ENCODE peak calls at places on chromosomes 11 and 22, in six cellular contexts. One of them, this sample, is unnamed.
A peak's percentile ranks its signal among the peaks of the same experiment; 100 is the strongest.

GRCh38 chr11:43282607-43283440 is 29.0 kb upstream of the API5 start:
- DNase-seq in activated T-cell treated with anti-CD3 and anti-CD28 coated beads, Interleukin-2, amount 50 U/mL, for 4 hours: peak; percentile 19
- DNase-seq in astrocyte of the cerebellum: no peak
- DNase-seq in GDM1: no peak
- DNase-seq in HAP-1: peak; percentile 71
- DNase-seq in activated CD4-positive, alpha-beta T cell treated with anti-CD3 and anti-CD28 coated beads, Interleukin-2, amount 10 ng/mL, durations not matched to agents 7 days and 5 days: peak; percentile 45
- DNase-seq in this sample: peak; percentile 61

GRCh38 chr11:625636-626319 is 1.0 kb upstream of the CDHR5 start:
- DNase-seq in activated CD4-positive, alpha-beta T cell treated with anti-CD3 and anti-CD28 coated beads, Interleukin-2, amount 10 ng/mL, durations not matched to agents 7 days and 5 days: no peak
- DNase-seq in astrocyte of the cerebellum: no peak
- DNase-seq in activated T-cell treated with anti-CD3 and anti-CD28 coated beads, Interleukin-2, amount 50 U/mL, for 4 hours: no peak
- DNase-seq in HAP-1: no peak
- DNase-seq in GDM1: no peak
- DNase-seq in this sample: no peak

GRCh38 chr11:26553182-26553581 is 18.9 kb downstream of the MUC15 start:
- DNase-seq in activated T-cell treated with anti-CD3 and anti-CD28 coated beads, Interleukin-2, amount 50 U/mL, for 4 hours: no peak
- DNase-seq in astrocyte of the cerebellum: no peak
- DNase-seq in GDM1: no peak
- DNase-seq in HAP-1: no peak
- DNase-seq in activated CD4-positive, alpha-beta T cell treated with anti-CD3 and anti-CD28 coated beads, Interleukin-2, amount 10 ng/mL, durations not matched to agents 7 days and 5 days: no peak
- DNase-seq in this sample: no peak

GRCh38 chr11:36123353-36124220 is 165.6 kb downstream of the COMMD9 start:
- DNase-seq in GDM1: no peak
- DNase-seq in activated CD4-positive, alpha-beta T cell treated with anti-CD3 and anti-CD28 coated beads, Interleukin-2, amount 10 ng/mL, durations not matched to agents 7 days and 5 days: no peak
- DNase-seq in activated T-cell treated with anti-CD3 and anti-CD28 coated beads, Interleukin-2, amount 50 U/mL, for 4 hours: no peak
- DNase-seq in astrocyte of the cerebellum: no peak
- DNase-seq in HAP-1: no peak
- DNase-seq in this sample: no peak

GRCh38 chr11:8192016-8192895 is 23.4 kb upstream of the RIC3 start:
- DNase-seq in astrocyte of the cerebellum: peak; percentile 36
- DNase-seq in GDM1: peak; percentile 54
- DNase-seq in activated T-cell treated with anti-CD3 and anti-CD28 coated beads, Interleukin-2, amount 50 U/mL, for 4 hours: peak; percentile 26
- DNase-seq in activated CD4-positive, alpha-beta T cell treated with anti-CD3 and anti-CD28 coated beads, Interleukin-2, amount 10 ng/mL, durations not matched to agents 7 days and 5 days: peak; percentile 58
- DNase-seq in HAP-1: peak; percentile 82
- DNase-seq in this sample: peak; percentile 85

GRCh38 chr11:108709741-108710140 is 44.9 kb downstream of the DDX10 start:
- DNase-seq in activated CD4-positive, alpha-beta T cell treated with anti-CD3 and anti-CD28 coated beads, Interleukin-2, amount 10 ng/mL, durations not matched to agents 7 days and 5 days: no peak
- DNase-seq in GDM1: no peak
- DNase-seq in astrocyte of the cerebellum: no peak
- DNase-seq in HAP-1: no peak
- DNase-seq in activated T-cell treated with anti-CD3 and anti-CD28 coated beads, Interleukin-2, amount 50 U/mL, for 4 hours: no peak
- DNase-seq in this sample: no peak

GRCh38 chr11:69840371-69841169 is 21.4 kb upstream of the FGF3 start:
- DNase-seq in activated CD4-positive, alpha-beta T cell treated with anti-CD3 and anti-CD28 coated beads, Interleukin-2, amount 10 ng/mL, durations not matched to agents 7 days and 5 days: no peak
- DNase-seq in GDM1: no peak
- DNase-seq in activated T-cell treated with anti-CD3 and anti-CD28 coated beads, Interleukin-2, amount 50 U/mL, for 4 hours: no peak
- DNase-seq in astrocyte of the cerebellum: peak; percentile 6
- DNase-seq in HAP-1: no peak
- DNase-seq in this sample: peak; percentile 13

GRCh38 chr11:66868726-66869291 is 11.9 kb downstream of the LRFN4 start:
- DNase-seq in astrocyte of the cerebellum: no peak
- DNase-seq in GDM1: no peak
- DNase-seq in activated T-cell treated with anti-CD3 and anti-CD28 coated beads, Interleukin-2, amount 50 U/mL, for 4 hours: peak; percentile 74
- DNase-seq in activated CD4-positive, alpha-beta T cell treated with anti-CD3 and anti-CD28 coated beads, Interleukin-2, amount 10 ng/mL, durations not matched to agents 7 days and 5 days: peak; percentile 87
- DNase-seq in HAP-1: peak; percentile 92
- DNase-seq in this sample: peak; percentile 96

GRCh38 chr11:77865805-77866204 is 44.9 kb downstream of the AAMDC start:
- DNase-seq in HAP-1: no peak
- DNase-seq in GDM1: no peak
- DNase-seq in activated CD4-positive, alpha-beta T cell treated with anti-CD3 and anti-CD28 coated beads, Interleukin-2, amount 10 ng/mL, durations not matched to agents 7 days and 5 days: no peak
- DNase-seq in astrocyte of the cerebellum: no peak
- DNase-seq in activated T-cell treated with anti-CD3 and anti-CD28 coated beads, Interleukin-2, amount 50 U/mL, for 4 hours: no peak
- DNase-seq in this sample: no peak

GRCh38 chr11:122071680-122072321 is 44.2 kb downstream of the BLID start:
- DNase-seq in activated CD4-positive, alpha-beta T cell treated with anti-CD3 and anti-CD28 coated beads, Interleukin-2, amount 10 ng/mL, durations not matched to agents 7 days and 5 days: no peak
- DNase-seq in astrocyte of the cerebellum: no peak
- DNase-seq in GDM1: no peak
- DNase-seq in HAP-1: peak; percentile 49
- DNase-seq in activated T-cell treated with anti-CD3 and anti-CD28 coated beads, Interleukin-2, amount 50 U/mL, for 4 hours: no peak
- DNase-seq in this sample: no peak

GRCh38 chr11:15568440-15568839 is 453.7 kb downstream of the INSC start:
- DNase-seq in activated T-cell treated with anti-CD3 and anti-CD28 coated beads, Interleukin-2, amount 50 U/mL, for 4 hours: no peak
- DNase-seq in HAP-1: no peak
- DNase-seq in GDM1: no peak
- DNase-seq in astrocyte of the cerebellum: no peak
- DNase-seq in activated CD4-positive, alpha-beta T cell treated with anti-CD3 and anti-CD28 coated beads, Interleukin-2, amount 10 ng/mL, durations not matched to agents 7 days and 5 days: no peak
- DNase-seq in this sample: no peak

GRCh38 chr11:128691802-128692749 is 1.8 kb upstream of the FLI1 start:
- DNase-seq in activated T-cell treated with anti-CD3 and anti-CD28 coated beads, Interleukin-2, amount 50 U/mL, for 4 hours: no peak
- DNase-seq in astrocyte of the cerebellum: no peak
- DNase-seq in HAP-1: no peak
- DNase-seq in GDM1: peak; percentile 25
- DNase-seq in activated CD4-positive, alpha-beta T cell treated with anti-CD3 and anti-CD28 coated beads, Interleukin-2, amount 10 ng/mL, durations not matched to agents 7 days and 5 days: no peak
- DNase-seq in this sample: peak; percentile 41

GRCh38 chr11:13772223-13773046 is 104.0 kb downstream of the FAR1 start:
- DNase-seq in GDM1: peak; percentile 37
- DNase-seq in activated CD4-positive, alpha-beta T cell treated with anti-CD3 and anti-CD28 coated beads, Interleukin-2, amount 10 ng/mL, durations not matched to agents 7 days and 5 days: peak; percentile 71
- DNase-seq in activated T-cell treated with anti-CD3 and anti-CD28 coated beads, Interleukin-2, amount 50 U/mL, for 4 hours: no peak
- DNase-seq in HAP-1: peak; percentile 35
- DNase-seq in astrocyte of the cerebellum: peak; percentile 66
- DNase-seq in this sample: peak; percentile 26

GRCh38 chr11:118314985-118315384 is 10.5 kb downstream of the CD3E start:
- DNase-seq in GDM1: no peak
- DNase-seq in activated T-cell treated with anti-CD3 and anti-CD28 coated beads, Interleukin-2, amount 50 U/mL, for 4 hours: no peak
- DNase-seq in HAP-1: no peak
- DNase-seq in activated CD4-positive, alpha-beta T cell treated with anti-CD3 and anti-CD28 coated beads, Interleukin-2, amount 10 ng/mL, durations not matched to agents 7 days and 5 days: no peak
- DNase-seq in astrocyte of the cerebellum: no peak
- DNase-seq in this sample: no peak

GRCh38 chr11:43866520-43866919 is 14.1 kb upstream of the ALKBH3 start:
- DNase-seq in activated CD4-positive, alpha-beta T cell treated with anti-CD3 and anti-CD28 coated beads, Interleukin-2, amount 10 ng/mL, durations not matched to agents 7 days and 5 days: no peak
- DNase-seq in activated T-cell treated with anti-CD3 and anti-CD28 coated beads, Interleukin-2, amount 50 U/mL, for 4 hours: no peak
- DNase-seq in GDM1: no peak
- DNase-seq in astrocyte of the cerebellum: no peak
- DNase-seq in HAP-1: no peak
- DNase-seq in this sample: no peak

GRCh38 chr22:49310354-49310753 is 517.3 kb downstream of the BRD1 start:
- DNase-seq in activated CD4-positive, alpha-beta T cell treated with anti-CD3 and anti-CD28 coated beads, Interleukin-2, amount 10 ng/mL, durations not matched to agents 7 days and 5 days: no peak
- DNase-seq in astrocyte of the cerebellum: no peak
- DNase-seq in GDM1: no peak
- DNase-seq in HAP-1: peak; percentile 5
- DNase-seq in activated T-cell treated with anti-CD3 and anti-CD28 coated beads, Interleukin-2, amount 50 U/mL, for 4 hours: no peak
- DNase-seq in this sample: no peak

GRCh38 chr11:77195071-77195705 is 67.1 kb downstream of the MYO7A start:
- DNase-seq in GDM1: no peak
- DNase-seq in HAP-1: no peak
- DNase-seq in activated T-cell treated with anti-CD3 and anti-CD28 coated beads, Interleukin-2, amount 50 U/mL, for 4 hours: no peak
- DNase-seq in activated CD4-positive, alpha-beta T cell treated with anti-CD3 and anti-CD28 coated beads, Interleukin-2, amount 10 ng/mL, durations not matched to agents 7 days and 5 days: no peak
- DNase-seq in astrocyte of the cerebellum: no peak
- DNase-seq in this sample: no peak

GRCh38 chr22:44172370-44173108 is 8.2 kb upstream of the PARVG start:
- DNase-seq in GDM1: peak; percentile 28
- DNase-seq in HAP-1: no peak
- DNase-seq in activated T-cell treated with anti-CD3 and anti-CD28 coated beads, Interleukin-2, amount 50 U/mL, for 4 hours: no peak
- DNase-seq in activated CD4-positive, alpha-beta T cell treated with anti-CD3 and anti-CD28 coated beads, Interleukin-2, amount 10 ng/mL, durations not matched to agents 7 days and 5 days: no peak
- DNase-seq in astrocyte of the cerebellum: no peak
- DNase-seq in this sample: peak; percentile 85

GRCh38 chr22:49548356-49549202 is 279.1 kb downstream of the BRD1 start:
- DNase-seq in activated CD4-positive, alpha-beta T cell treated with anti-CD3 and anti-CD28 coated beads, Interleukin-2, amount 10 ng/mL, durations not matched to agents 7 days and 5 days: no peak
- DNase-seq in HAP-1: no peak
- DNase-seq in astrocyte of the cerebellum: no peak
- DNase-seq in activated T-cell treated with anti-CD3 and anti-CD28 coated beads, Interleukin-2, amount 50 U/mL, for 4 hours: no peak
- DNase-seq in GDM1: no peak
- DNase-seq in this sample: no peak

GRCh38 chr11:45887587-45887986 is 2.1 kb downstream of the MAPK8IP1 start:
- DNase-seq in GDM1: no peak
- DNase-seq in HAP-1: no peak
- DNase-seq in astrocyte of the cerebellum: no peak
- DNase-seq in activated CD4-positive, alpha-beta T cell treated with anti-CD3 and anti-CD28 coated beads, Interleukin-2, amount 10 ng/mL, durations not matched to agents 7 days and 5 days: no peak
- DNase-seq in activated T-cell treated with anti-CD3 and anti-CD28 coated beads, Interleukin-2, amount 50 U/mL, for 4 hours: no peak
- DNase-seq in this sample: peak; percentile 27

GRCh38 chr22:24189249-24190158 is 8.2 kb downstream of the SUSD2 start:
- DNase-seq in HAP-1: peak; percentile 84
- DNase-seq in GDM1: peak; percentile 45
- DNase-seq in astrocyte of the cerebellum: no peak
- DNase-seq in activated T-cell treated with anti-CD3 and anti-CD28 coated beads, Interleukin-2, amount 50 U/mL, for 4 hours: no peak
- DNase-seq in activated CD4-positive, alpha-beta T cell treated with anti-CD3 and anti-CD28 coated beads, Interleukin-2, amount 10 ng/mL, durations not matched to agents 7 days and 5 days: peak; percentile 61
- DNase-seq in this sample: peak; percentile 90

GRCh38 chr11:61158691-61159381 is 2.4 kb downstream of the VPS37C start:
- DNase-seq in activated CD4-positive, alpha-beta T cell treated with anti-CD3 and anti-CD28 coated beads, Interleukin-2, amount 10 ng/mL, durations not matched to agents 7 days and 5 days: no peak
- DNase-seq in GDM1: no peak
- DNase-seq in activated T-cell treated with anti-CD3 and anti-CD28 coated beads, Interleukin-2, amount 50 U/mL, for 4 hours: no peak
- DNase-seq in HAP-1: no peak
- DNase-seq in astrocyte of the cerebellum: peak; percentile 29
- DNase-seq in this sample: no peak

GRCh38 chr22:36208162-36208765 is 6.7 kb upstream of the APOL4 start:
- DNase-seq in HAP-1: no peak
- DNase-seq in activated T-cell treated with anti-CD3 and anti-CD28 coated beads, Interleukin-2, amount 50 U/mL, for 4 hours: no peak
- DNase-seq in astrocyte of the cerebellum: no peak
- DNase-seq in activated CD4-positive, alpha-beta T cell treated with anti-CD3 and anti-CD28 coated beads, Interleukin-2, amount 10 ng/mL, durations not matched to agents 7 days and 5 days: no peak
- DNase-seq in GDM1: no peak
- DNase-seq in this sample: no peak

GRCh38 chr11:107719062-107719461 is 7.2 kb upstream of the SLN start:
- DNase-seq in activated CD4-positive, alpha-beta T cell treated with anti-CD3 and anti-CD28 coated beads, Interleukin-2, amount 10 ng/mL, durations not matched to agents 7 days and 5 days: no peak
- DNase-seq in HAP-1: no peak
- DNase-seq in activated T-cell treated with anti-CD3 and anti-CD28 coated beads, Interleukin-2, amount 50 U/mL, for 4 hours: no peak
- DNase-seq in GDM1: no peak
- DNase-seq in astrocyte of the cerebellum: no peak
- DNase-seq in this sample: no peak

GRCh38 chr22:41976961-41977566 is 7.8 kb downstream of the SEPTIN3 start:
- DNase-seq in astrocyte of the cerebellum: no peak
- DNase-seq in activated CD4-positive, alpha-beta T cell treated with anti-CD3 and anti-CD28 coated beads, Interleukin-2, amount 10 ng/mL, durations not matched to agents 7 days and 5 days: no peak
- DNase-seq in HAP-1: peak; percentile 40
- DNase-seq in GDM1: no peak
- DNase-seq in activated T-cell treated with anti-CD3 and anti-CD28 coated beads, Interleukin-2, amount 50 U/mL, for 4 hours: no peak
- DNase-seq in this sample: no peak